ENCODE peak calls at places on chromosomes 1 and 21, in nine cellular contexts. P is fibroblast of mammary gland, T is brain microvascular endothelial cell, V is lower leg skin, K is astrocyte of the spinal cord, Y is OCI-LY7, G is kidney epithelial cell, A is heart right ventricle, D is neural progenitor cell. I is an unnamed sample.

GRCh38 chr1:202160377-202160940 is at the start of gene PTPN7:
- DNase-seq in P (no peak), V (no peak), A (no peak), T (no peak), D (no peak), Y (peak; percentile 69), K (no peak), G (no peak), I (no peak)

GRCh38 chr1:171680339-171680738 is 27.9 kb upstream of the MYOC start:
- DNase-seq in V (no peak), P (no peak), A (no peak), D (no peak), T (no peak), G (no peak), Y (no peak), K (no peak), I (no peak)

GRCh38 chr1:215439549-215439948 is 127.6 kb upstream of the KCTD3 start:
- DNase-seq in Y (no peak), D (no peak), G (no peak), T (no peak), P (no peak), K (no peak), V (no peak), A (no peak), I (no peak)

GRCh38 chr1:181127898-181128453 is 39.5 kb downstream of the IER5 start:
- DNase-seq in G (no peak), A (no peak), V (no peak), D (no peak), T (no peak), K (no peak), Y (no peak), P (peak; percentile 17), I (no peak)

GRCh38 chr1:193086342-193086741 is 18.9 kb downstream of the GLRX2 start:
- DNase-seq in D (no peak), V (no peak), A (no peak), K (no peak), T (no peak), G (no peak), P (no peak), Y (no peak), I (no peak)

GRCh38 chr1:9861371-9861770 is 37.6 kb upstream of the CLSTN1 start:
- DNase-seq in V (no peak), D (peak; percentile 35), A (no peak), P (no peak), K (no peak), Y (peak; percentile 54), G (no peak), T (no peak), I (no peak)

GRCh38 chr1:57860333-57860732 is 436.5 kb upstream of the DAB1 start:
- DNase-seq in T (no peak), V (no peak), D (peak; percentile 82), Y (no peak), A (no peak), P (no peak), K (no peak), G (no peak), I (no peak)

GRCh38 chr1:41511239-41511540 is 26.7 kb upstream of the EDN2 start:
- DNase-seq in K (no peak), P (no peak), G (no peak), Y (no peak), D (no peak), T (no peak), V (no peak), A (no peak), I (no peak)

GRCh38 chr1:232600430-232601258 is 29.3 kb downstream of the SIPA1L2 start:
- DNase-seq in T (no peak), P (no peak), D (no peak), K (peak; percentile 57), Y (peak; percentile 49), G (no peak), V (no peak), A (no peak), I (no peak)

GRCh38 chr1:64042331-64043100 is 160.9 kb upstream of the UBE2U start:
- DNase-seq in K (peak; percentile 97), Y (no peak), G (peak; percentile 90), D (peak; percentile 11), V (no peak), T (peak; percentile 98), P (peak; percentile 100), A (peak; percentile 60), I (peak; percentile 68)

GRCh38 chr1:63917571-63918394 is 144.0 kb downstream of the ROR1 start:
- DNase-seq in K (no peak), P (peak; percentile 28), D (peak; percentile 55), G (no peak), T (no peak), A (no peak), V (no peak), Y (peak; percentile 51), I (no peak)

GRCh38 chr21:42574234-42575027 is 60.8 kb downstream of the SLC37A1 start:
- DNase-seq in D (no peak), V (peak; percentile 45), T (peak; percentile 35), P (peak; percentile 24), Y (no peak), A (no peak), G (no peak), K (no peak), I (no peak)

GRCh38 chr1:167105150-167105840 is 11.4 kb downstream of the STYXL2 start:
- DNase-seq in D (no peak), P (no peak), A (no peak), K (peak; percentile 4), Y (peak; percentile 19), V (no peak), G (no peak), T (no peak), I (no peak)

GRCh38 chr21:40054403-40054802 is 187.2 kb downstream of the PCP4 start:
- DNase-seq in Y (no peak), G (peak; percentile 10), D (no peak), P (no peak), A (peak; percentile 21), K (peak; percentile 57), T (no peak), V (no peak), I (no peak)

GRCh38 chr1:63967901-63968300 is 194.1 kb downstream of the ROR1 start:
- DNase-seq in Y (no peak), A (no peak), V (no peak), G (no peak), K (no peak), D (no peak), T (no peak), P (no peak), I (no peak)

GRCh38 chr21:45169682-45170081 is 95.3 kb downstream of the ADARB1 start:
- DNase-seq in T (no peak), K (no peak), A (no peak), V (peak; percentile 36), D (no peak), G (no peak), Y (no peak), P (no peak), I (no peak)

GRCh38 chr21:45169001-45169400 is 94.6 kb downstream of the ADARB1 start:
- DNase-seq in T (no peak), D (no peak), K (no peak), Y (no peak), A (no peak), P (no peak), G (no peak), V (peak; percentile 63), I (no peak)

GRCh38 chr21:45168522-45168921 is 94.1 kb downstream of the ADARB1 start:
- DNase-seq in Y (no peak), T (no peak), V (no peak), D (no peak), P (peak; percentile 11), K (no peak), G (no peak), A (no peak), I (no peak)

GRCh38 chr21:45166931-45167330 is 92.6 kb downstream of the ADARB1 start:
- DNase-seq in A (no peak), G (no peak), T (no peak), Y (no peak), P (no peak), K (no peak), D (no peak), V (no peak), I (no peak)

DNA sequence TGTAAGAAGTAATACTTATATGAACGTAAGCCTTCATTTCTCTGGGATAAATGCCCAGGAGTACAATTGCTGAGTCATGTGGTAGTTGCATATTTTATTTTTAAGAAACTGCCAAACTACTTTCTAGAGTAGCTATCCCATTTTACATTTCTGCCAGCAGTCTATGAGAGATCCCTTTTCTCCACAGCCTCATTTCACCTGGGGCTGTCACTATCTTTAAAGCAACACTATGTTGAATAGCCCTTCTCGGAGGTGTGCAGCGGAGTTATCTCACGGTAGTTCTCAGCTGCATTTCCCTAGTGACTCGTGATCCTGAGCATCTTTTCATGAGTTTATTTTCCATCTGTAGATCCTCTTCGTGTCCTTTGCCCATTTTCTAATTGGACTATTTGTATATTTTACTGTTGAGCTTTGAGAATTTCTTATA is 93.4 kb downstream of the ADARB1 start:
- DNase-seq in V (no peak), G (no peak), A (no peak), K (peak; percentile 62), D (no peak), T (no peak), P (peak; percentile 71), Y (no peak), I (peak; percentile 23)
- TF ChIP-seq CTCF in V (no peak), G (no peak), A (no peak), K (no peak), D (no peak), T (no peak), P (no peak), Y (no peak), I (peak; percentile 20)

DNA sequence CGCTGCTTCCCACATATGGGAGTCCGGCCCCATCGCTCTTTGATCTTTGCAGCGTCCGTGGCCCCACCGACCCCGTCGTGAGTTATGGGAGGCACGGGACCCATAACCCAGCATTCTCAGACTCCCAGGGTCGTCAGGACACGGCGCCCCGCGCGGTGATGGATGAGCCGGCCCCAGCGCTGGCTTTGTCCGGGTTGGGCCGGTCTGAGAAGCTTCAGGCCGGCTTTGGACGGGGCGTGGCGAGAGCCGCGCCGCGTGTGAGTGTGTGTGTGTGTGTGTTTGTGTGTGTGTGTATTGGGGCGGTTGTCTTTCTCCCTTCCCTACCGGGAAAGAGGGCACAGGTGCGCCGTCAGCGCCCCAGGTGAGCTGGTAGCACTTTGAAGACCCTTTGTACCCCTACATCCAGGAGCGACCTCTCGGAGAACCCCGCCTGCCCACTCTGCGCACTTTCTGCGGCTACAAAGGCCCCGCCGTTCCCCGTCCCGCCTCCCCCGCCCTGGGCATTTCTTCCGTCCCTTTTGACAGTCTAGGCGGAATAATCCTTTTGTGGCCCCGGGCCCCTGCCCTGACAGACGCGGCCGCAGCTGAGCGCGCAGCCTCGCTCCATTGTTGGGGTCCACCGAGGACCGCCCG is 725 bp upstream of the DRAXIN start:
- DNase-seq in G (no peak), V (no peak), K (no peak), P (no peak), D (peak; percentile 88), A (no peak), Y (no peak), T (no peak), I (no peak)
- H3K4me3 ChIP-seq in G (peak overlapping the region; percentile 27), V (no peak overlapping the region), K (no peak overlapping the region), P (no peak overlapping the region), D (peak overlapping the region; percentile 97), A (peak overlapping the region; percentile 20), Y (no peak overlapping the region), T (no peak overlapping the region), I (no peak overlapping the region)

GRCh38 chr1:198888379-198888778 is 249.5 kb downstream of the PTPRC start:
- DNase-seq in D (no peak), V (no peak), P (no peak), G (no peak), Y (no peak), T (no peak), K (no peak), A (no peak), I (no peak)
- TF ChIP-seq CTCF in D (no peak), V (no peak), P (no peak), G (no peak), Y (no peak), T (no peak), K (no peak), A (no peak), I (no peak)

GRCh38 chr1:117225931-117226330 is 15.2 kb upstream of the VTCN1 start:
- DNase-seq in V (no peak), G (no peak), P (no peak), Y (no peak), A (no peak), D (no peak), T (no peak), K (no peak), I (no peak)
- H3K4me3 ChIP-seq in V (no peak overlapping the region), G (no peak overlapping the region), P (no peak overlapping the region), Y (no peak overlapping the region), A (no peak overlapping the region), D (no peak overlapping the region), T (no peak overlapping the region), K (no peak overlapping the region), I (no peak overlapping the region)